ENCODE peak calls at places on chromosomes 2 and 18, in four cellular contexts. V, G, I and H are unnamed samples.
A peak's percentile ranks its signal among the peaks of the same experiment; 100 is the strongest.

GRCh38 chr2:191604154-191604553 is 73.8 kb upstream of the NABP1 start:
- DNase-seq in V (no peak), G (no peak), I (no peak), H (no peak)

GRCh38 chr2:39851691-39852110 is 72.6 kb upstream of the THUMPD2 start:
- DNase-seq in V (peak; percentile 23), G (peak; percentile 85), I (no peak), H (peak; percentile 38)

GRCh38 chr2:37721219-37721600 is 49.8 kb upstream of the CDC42EP3 start:
- DNase-seq in V (no peak), G (no peak), I (no peak), H (no peak)

GRCh38 chr2:160582481-160583161 is 89.0 kb upstream of the RBMS1 start:
- DNase-seq in V (peak; percentile 50), G (peak; percentile 42), I (no peak), H (no peak)

GRCh38 chr18:11849845-11850747 is 1.1 kb upstream of the CHMP1B start:
- DNase-seq in V (peak; percentile 82), G (peak; percentile 76), I (peak; percentile 82), H (peak; percentile 91)

GRCh38 chr2:156476516-156477206 is 40.5 kb downstream of the GPD2 start:
- DNase-seq in V (peak; percentile 80), G (peak; percentile 81), I (no peak), H (peak; percentile 77)

GRCh38 chr18:61939032-61939674 is 46.3 kb upstream of the RNF152 start:
- DNase-seq in V (no peak), G (no peak), I (no peak), H (no peak)

GRCh38 chr2:209505410-209505809 is 81.6 kb downstream of the MAP2 start:
- DNase-seq in V (no peak), G (no peak), I (no peak), H (no peak)

GRCh38 chr18:65768379-65768778 is 17.6 kb downstream of the CDH7 start:
- DNase-seq in V (peak; percentile 64), G (no peak), I (no peak), H (peak; percentile 79)

GRCh38 chr2:204753841-204754240 is 208.6 kb downstream of the PARD3B start:
- DNase-seq in V (no peak), G (no peak), I (no peak), H (no peak)

GRCh38 chr2:216373896-216374295 is 1.6 kb upstream of the MARCHF4 start:
- DNase-seq in V (no peak), G (no peak), I (no peak), H (no peak)

GRCh38 chr2:133966720-133967304 is 287.1 kb upstream of the MGAT5 start:
- DNase-seq in V (no peak), G (no peak), I (no peak), H (no peak)

GRCh38 chr2:39513641-39514094 is 76.6 kb upstream of the MAP4K3 start:
- DNase-seq in V (peak; percentile 98), G (peak; percentile 97), I (no peak), H (peak; percentile 98)

GRCh38 chr2:160583162-160583522 is 89.5 kb upstream of the RBMS1 start:
- DNase-seq in V (peak; percentile 10), G (peak; percentile 54), I (no peak), H (no peak)

GRCh38 chr2:186379052-186379451 is 107.0 kb upstream of the ZC3H15 start:
- DNase-seq in V (no peak), G (no peak), I (no peak), H (no peak)

GRCh38 chr2:29920631-29921559 is 491 bp downstream of the ALK start:
- DNase-seq in V (peak; percentile 10), G (no peak), I (peak; percentile 56), H (no peak)

GRCh38 chr2:56132138-56132537 is 51.7 kb upstream of the CCDC85A start:
- DNase-seq in V (peak; percentile 60), G (peak; percentile 45), I (no peak), H (peak; percentile 46)